ENCODE peak calls at places on chromosome 21, in four cellular contexts. U is ovary; J is stimulated activated CD4-positive, alpha-beta T cell treated with anti-CD3 and anti-CD28 coated beads, Interleukin-12 subunit alpha, Interleukin-12 subunit beta, amount 100 ng/mL, for 48 hours; S is stimulated activated CD8-positive, alpha-beta memory T cell treated with anti-CD3 and anti-CD28 coated beads, Interleukin-15, amount 100 ng/mL, for 4 hours. A is an unnamed sample.

GRCh38 chr21:36811762-36812161 is 112.8 kb downstream of the SIM2 start:
- DNase-seq in U (no peak), J (no peak), S (no peak), A (no peak)

GRCh38 chr21:33998402-33998801 is 75.0 kb upstream of the MRPS6 start:
- DNase-seq in S (no peak), J (no peak), U (no peak), A (no peak)

GRCh38 chr21:42444745-42445059 is 41.0 kb downstream of the UBASH3A start:
- DNase-seq in S (no peak), U (no peak), J (no peak), A (no peak)

GRCh38 chr21:37226356-37226920 is 40.7 kb downstream of the VPS26C start:
- DNase-seq in S (no peak), J (no peak), U (no peak), A (no peak)

GRCh38 chr21:32562426-32562825 is 22.9 kb downstream of the TCP10L start:
- DNase-seq in J (no peak), U (peak), S (no peak), A (no peak)

GRCh38 chr21:25375675-25376074 is 231.6 kb downstream of the MRPL39 start:
- DNase-seq in U (no peak), J (no peak), S (no peak), A (no peak)

GRCh38 chr21:17732306-17732705 is 86.8 kb downstream of the C21orf91 start:
- DNase-seq in U (no peak), J (no peak), S (no peak), A (no peak)

GRCh38 chr21:42199488-42200463 is 19.2 kb upstream of the ABCG1 start:
- DNase-seq in J (no peak), S (no peak), U (no peak), A (no peak)

GRCh38 chr21:41647806-41648561 is 118.9 kb downstream of the RIPK4 start:
- DNase-seq in U (no peak), J (no peak), S (no peak), A (no peak)

GRCh38 chr21:16554522-16554921 is 824.7 kb downstream of the USP25 start:
- DNase-seq in J (no peak), U (no peak), S (no peak), A (no peak)

GRCh38 chr21:39951183-39952101 is 84.2 kb downstream of the PCP4 start:
- DNase-seq in J (no peak), S (no peak), U (no peak), A (no peak)

GRCh38 chr21:37904879-37905278 is 11.4 kb downstream of the KCNJ6 start:
- DNase-seq in J (no peak), U (no peak), S (no peak), A (no peak)

GRCh38 chr21:43355925-43356289 is 71.0 kb downstream of the SIK1 start:
- DNase-seq in S (no peak), U (no peak), J (no peak), A (no peak)

GRCh38 chr21:32094792-32095191 is 184.1 kb downstream of the MIS18A start:
- DNase-seq in S (no peak), J (no peak), U (no peak), A (no peak)

GRCh38 chr21:16007933-16008332 is 278.2 kb downstream of the USP25 start:
- DNase-seq in J (no peak), S (no peak), U (no peak), A (no peak)

GRCh38 chr21:16535100-16535418 is 805.3 kb downstream of the USP25 start:
- DNase-seq in U (peak), S (no peak), J (no peak), A (peak)

GRCh38 chr21:38486221-38486620 is 12.1 kb downstream of the ERG start:
- DNase-seq in S (no peak), U (no peak), J (no peak), A (no peak)

GRCh38 chr21:16013570-16013969 is 283.8 kb downstream of the USP25 start:
- DNase-seq in J (no peak), S (no peak), U (no peak), A (no peak)

GRCh38 chr21:37367301-37367757 is 756 bp downstream of the DYRK1A start:
- DNase-seq in J (no peak), U (no peak), S (no peak), A (no peak)

GRCh38 chr21:35791541-35792335 is 268.6 kb downstream of the SETD4 start:
- DNase-seq in S (no peak), U (no peak), J (no peak), A (no peak)